ENCODE peak calls at places on chromosomes 2 and 18, in six cellular contexts. O, J, T, K, L and N are unnamed samples.
A peak's percentile ranks its signal among the peaks of the same experiment; 100 is the strongest.

GRCh38 chr2:113886479-113887383 is 3.2 kb upstream of the ACTR3 start:
- DNase-seq in O (peak; percentile 26), J (peak; percentile 91), T (no peak), K (no peak), L (peak; percentile 24), N (peak; percentile 45)

GRCh38 chr2:173451137-173451536 is 96.5 kb downstream of the CDCA7 start:
- DNase-seq in O (peak; percentile 37), J (no peak), T (peak; percentile 36), K (no peak), L (no peak), N (no peak)

GRCh38 chr2:145797692-145798091 is 1277.8 kb upstream of the ZEB2 start:
- DNase-seq in O (no peak), J (no peak), T (no peak), K (no peak), L (no peak), N (no peak)

GRCh38 chr2:151775057-151775740 is 40.9 kb upstream of the NEB start:
- DNase-seq in O (no peak), J (peak; percentile 62), T (no peak), K (no peak), L (no peak), N (no peak)

GRCh38 chr2:60309326-60309725 is 244.1 kb downstream of the BCL11A start:
- DNase-seq in O (no peak), J (no peak), T (no peak), K (no peak), L (no peak), N (no peak)

GRCh38 chr18:80253871-80254492 is 6.7 kb upstream of the PARD6G start:
- DNase-seq in O (no peak), J (peak; percentile 56), T (no peak), K (no peak), L (no peak), N (peak; percentile 27)

GRCh38 chr2:10514743-10515142 is 66.6 kb upstream of the ODC1 start:
- DNase-seq in O (no peak), J (peak; percentile 89), T (no peak), K (no peak), L (no peak), N (no peak)

GRCh38 chr2:238926761-238927611 is 79.1 kb downstream of the TWIST2 start:
- DNase-seq in O (no peak), J (no peak), T (no peak), K (no peak), L (no peak), N (no peak)

GRCh38 chr18:62790836-62791772 is 75.8 kb downstream of the PHLPP1 start:
- DNase-seq in O (no peak), J (peak; percentile 65), T (no peak), K (no peak), L (no peak), N (no peak)

GRCh38 chr2:160087854-160088745 is 25.7 kb upstream of the PLA2R1 start:
- DNase-seq in O (no peak), J (peak; percentile 49), T (no peak), K (no peak), L (no peak), N (no peak)

GRCh38 chr18:74546751-74547530 is 12.6 kb downstream of the CNDP1 start:
- DNase-seq in O (no peak), J (peak; percentile 88), T (no peak), K (peak; percentile 39), L (no peak), N (no peak)

GRCh38 chr2:24828641-24829040 is 35.4 kb downstream of the CENPO start:
- DNase-seq in O (no peak), J (no peak), T (no peak), K (no peak), L (no peak), N (no peak)

GRCh38 chr2:233838726-233839446 is 15.4 kb downstream of the HJURP start:
- DNase-seq in O (no peak), J (no peak), T (no peak), K (no peak), L (no peak), N (no peak)

GRCh38 chr2:168816369-168816768 is 13.9 kb downstream of the NOSTRIN start:
- DNase-seq in O (no peak), J (peak; percentile 89), T (no peak), K (no peak), L (no peak), N (no peak)

GRCh38 chr2:233865838-233866237 is 2.3 kb downstream of the MSL3B start:
- DNase-seq in O (no peak), J (no peak), T (no peak), K (no peak), L (no peak), N (no peak)

GRCh38 chr2:128466377-128467175 is 147.9 kb upstream of the HS6ST1 start:
- DNase-seq in O (no peak), J (peak; percentile 33), T (no peak), K (peak; percentile 76), L (no peak), N (peak; percentile 14)

GRCh38 chr2:216653931-216654365 is 20.7 kb downstream of the IGFBP2 start:
- DNase-seq in O (no peak), J (no peak), T (no peak), K (no peak), L (no peak), N (no peak)

GRCh38 chr2:101743288-101743687 is 45.8 kb downstream of the MAP4K4 start:
- DNase-seq in O (no peak), J (no peak), T (no peak), K (no peak), L (no peak), N (no peak)

GRCh38 chr2:26805241-26805676 is 19.4 kb downstream of the CENPA start:
- DNase-seq in O (no peak), J (peak; percentile 94), T (no peak), K (no peak), L (no peak), N (no peak)

GRCh38 chr2:141200191-141200590 is 930.6 kb downstream of the LRP1B start:
- DNase-seq in O (no peak), J (no peak), T (no peak), K (no peak), L (no peak), N (no peak)

GRCh38 chr2:41483221-41483620 is 564.6 kb upstream of the PKDCC start:
- DNase-seq in O (no peak), J (no peak), T (no peak), K (no peak), L (no peak), N (no peak)

GRCh38 chr2:55965276-55965675 is 41.7 kb upstream of the EFEMP1 start:
- DNase-seq in O (no peak), J (no peak), T (no peak), K (no peak), L (no peak), N (no peak)

GRCh38 chr2:64731306-64731654 is 77.6 kb upstream of the SERTAD2 start:
- DNase-seq in O (no peak), J (no peak), T (no peak), K (no peak), L (no peak), N (no peak)
- H3K4me3 ChIP-seq in O (peak overlapping the region; percentile 68), J (peak overlapping the region; percentile 68), T (peak overlapping the region; percentile 70), K (peak overlapping the region; percentile 41), L (peak overlapping the region; percentile 87), N (no peak overlapping the region)

DNA sequence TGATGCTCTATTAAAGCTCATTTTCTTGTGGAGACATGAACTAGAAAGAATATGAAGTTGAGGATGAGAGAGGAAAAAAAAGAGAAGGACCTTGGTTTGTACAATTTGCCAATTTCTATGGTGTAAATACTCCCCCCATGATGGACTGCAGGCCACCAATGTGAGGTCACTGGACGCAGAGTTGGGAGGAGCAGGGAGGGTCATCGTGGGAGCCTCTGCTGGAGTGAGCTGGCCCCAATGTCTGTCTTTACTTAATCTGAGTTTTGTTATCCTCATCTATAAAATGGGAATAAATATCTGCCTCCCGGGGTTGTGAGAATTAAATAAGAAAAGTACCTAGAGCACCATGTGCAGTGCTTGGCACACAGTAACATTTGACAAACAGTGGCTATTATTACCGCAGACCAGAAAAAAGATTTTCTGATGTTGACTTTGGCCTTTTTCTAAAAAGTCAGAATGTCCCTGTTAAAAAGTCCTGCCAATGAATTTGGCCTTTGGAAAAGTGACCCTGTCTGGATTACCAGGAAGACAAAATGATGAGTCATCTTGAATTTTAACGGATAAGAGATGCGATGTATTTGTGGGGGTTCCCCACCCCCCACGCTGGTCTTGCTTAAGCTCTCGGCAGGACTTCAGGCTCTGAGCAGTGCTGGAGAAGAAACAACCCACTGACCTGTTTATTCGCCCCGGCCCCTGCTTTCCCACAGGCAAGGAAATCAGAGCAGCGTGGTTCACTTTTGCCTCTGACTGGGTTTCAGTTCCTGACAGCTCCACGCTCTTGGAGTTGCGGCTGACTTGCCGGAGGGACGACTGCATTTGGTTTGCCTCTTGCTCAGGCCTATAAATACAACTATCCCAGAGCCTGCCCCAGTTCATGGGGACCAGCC is 50.3 kb upstream of the FOSL2 start:
- DNase-seq in O (no peak), J (peak; percentile 66), T (no peak), K (peak; percentile 43), L (no peak), N (peak; percentile 39)
- H3K27ac ChIP-seq in O (no peak overlapping the region), J (peak overlapping the region; percentile 57), T (no peak overlapping the region), K (peak overlapping the region; percentile 68), L (no peak overlapping the region), N (peak overlapping the region; percentile 6)

GRCh38 chr18:78979682-78980278 is at the start of gene SALL3:
- DNase-seq in O (no peak), J (no peak), T (no peak), K (no peak), L (no peak), N (no peak)

GRCh38 chr18:78980279-78980771 is 707 bp downstream of the SALL3 start:
- DNase-seq in O (no peak), J (no peak), T (no peak), K (no peak), L (no peak), N (no peak)

GRCh38 chr18:78982186-78982585 is 2.6 kb downstream of the SALL3 start:
- DNase-seq in O (no peak), J (no peak), T (no peak), K (no peak), L (no peak), N (no peak)

GRCh38 chr18:78981652-78981955 is 2.0 kb downstream of the SALL3 start:
- DNase-seq in O (no peak), J (no peak), T (no peak), K (no peak), L (no peak), N (no peak)

GRCh38 chr18:78980777-78981651 is 1.4 kb downstream of the SALL3 start:
- DNase-seq in O (no peak), J (no peak), T (no peak), K (no peak), L (no peak), N (no peak)
- H3K27me3 ChIP-seq in O (peaks cover 24% of the 10 kb centered on the region), J (peaks cover 80% of the 10 kb centered on the region), T (peaks cover 21% of the 10 kb centered on the region), K (peaks cover 93% of the 10 kb centered on the region), L (peaks cover 58% of the 10 kb centered on the region), N (peaks cover 38% of the 10 kb centered on the region)

DNA sequence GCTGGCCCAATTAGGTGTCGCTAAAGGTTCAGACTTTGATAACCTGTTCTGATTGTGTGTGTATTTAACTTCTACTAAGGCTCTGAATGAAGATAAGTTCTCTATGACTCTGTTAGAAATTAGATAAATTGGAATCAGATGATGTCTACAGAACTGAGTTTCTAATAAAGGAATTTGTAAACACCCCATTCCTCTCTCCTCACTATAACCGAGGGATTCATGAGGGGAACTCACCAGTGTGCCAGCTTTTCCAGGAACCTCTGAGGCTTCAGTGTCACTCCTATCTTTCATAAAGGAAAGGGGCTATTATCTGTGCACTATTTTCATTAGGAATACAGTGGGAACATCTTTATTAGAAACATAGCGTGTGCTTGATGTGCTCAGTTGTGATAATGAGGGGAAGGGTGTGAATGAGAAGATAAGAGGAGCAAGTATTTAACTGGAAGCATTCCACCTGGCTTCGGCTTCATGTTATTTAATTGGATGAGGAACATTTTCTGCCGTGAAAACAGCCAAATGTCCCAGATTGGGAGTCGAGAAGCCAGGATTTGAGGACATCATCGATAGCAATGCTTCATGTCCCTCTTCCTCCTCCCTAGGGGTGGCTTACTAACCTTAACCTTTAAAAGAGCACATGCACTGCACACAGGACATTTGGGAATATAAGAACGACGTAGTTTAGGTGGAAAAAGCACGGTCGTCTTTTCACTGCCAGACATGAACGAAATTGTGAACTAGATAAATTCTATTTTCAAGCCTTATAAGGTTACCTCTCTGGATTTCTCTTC is 84.8 kb upstream of the TCF4 start:
- DNase-seq in O (no peak), J (peak; percentile 1), T (no peak), K (no peak), L (no peak), N (no peak)
- H3K4me3 ChIP-seq in O (no peak overlapping the region), J (peak overlapping the region; percentile 13), T (no peak overlapping the region), K (no peak overlapping the region), L (no peak overlapping the region), N (no peak overlapping the region)